ENCODE peak calls at places on chromosomes 16 and 17, in seven cellular contexts. One of them, this sample, is unnamed.

GRCh38 chr17:80005360-80006338 is 30.0 kb downstream of the TBC1D16 start:
- DNase-seq in adipocyte: peak
- DNase-seq in M059J: peak
- DNase-seq in suprapubic skin: peak
- DNase-seq in astrocyte of the cerebellum: no peak
- DNase-seq in GM19239: peak
- DNase-seq in GOT3: no peak
- DNase-seq in this sample: no peak

GRCh38 chr17:37737971-37738370 is 6.9 kb downstream of the HNF1B start:
- DNase-seq in adipocyte: peak
- DNase-seq in M059J: peak
- DNase-seq in suprapubic skin: no peak
- DNase-seq in astrocyte of the cerebellum: peak
- DNase-seq in GM19239: no peak
- DNase-seq in GOT3: no peak
- DNase-seq in this sample: no peak

GRCh38 chr17:77217566-77217965 is 76.8 kb downstream of the SEC14L1 start:
- DNase-seq in adipocyte: no peak
- DNase-seq in M059J: no peak
- DNase-seq in suprapubic skin: no peak
- DNase-seq in astrocyte of the cerebellum: no peak
- DNase-seq in GM19239: no peak
- DNase-seq in GOT3: no peak
- DNase-seq in this sample: no peak

GRCh38 chr17:39737761-39738567 is at the start of gene GRB7:
- DNase-seq in adipocyte: no peak
- DNase-seq in M059J: no peak
- DNase-seq in suprapubic skin: no peak
- DNase-seq in astrocyte of the cerebellum: no peak
- DNase-seq in GM19239: no peak
- DNase-seq in GOT3: no peak
- DNase-seq in this sample: no peak

GRCh38 chr17:62715882-62716390 is 88.5 kb downstream of the MRC2 start:
- DNase-seq in adipocyte: no peak
- DNase-seq in M059J: no peak
- DNase-seq in suprapubic skin: no peak
- DNase-seq in astrocyte of the cerebellum: no peak
- DNase-seq in GM19239: no peak
- DNase-seq in GOT3: no peak
- DNase-seq in this sample: peak

GRCh38 chr17:48500435-48501426 is 30.1 kb downstream of the HOXB1 start:
- DNase-seq in adipocyte: no peak
- DNase-seq in M059J: no peak
- DNase-seq in suprapubic skin: no peak
- DNase-seq in astrocyte of the cerebellum: no peak
- DNase-seq in GM19239: no peak
- DNase-seq in GOT3: no peak
- DNase-seq in this sample: no peak

GRCh38 chr17:12545877-12546513 is 119.7 kb upstream of the MYOCD start:
- DNase-seq in adipocyte: peak
- DNase-seq in M059J: peak
- DNase-seq in suprapubic skin: no peak
- DNase-seq in astrocyte of the cerebellum: peak
- DNase-seq in GM19239: peak
- DNase-seq in GOT3: no peak
- DNase-seq in this sample: no peak

GRCh38 chr17:52025231-52025630 is 133.3 kb downstream of the CA10 start:
- DNase-seq in adipocyte: no peak
- DNase-seq in M059J: no peak
- DNase-seq in suprapubic skin: no peak
- DNase-seq in astrocyte of the cerebellum: no peak
- DNase-seq in GM19239: no peak
- DNase-seq in GOT3: no peak
- DNase-seq in this sample: no peak

GRCh38 chr16:57502048-57502775 is 15.9 kb upstream of the DOK4 start:
- DNase-seq in adipocyte: no peak
- DNase-seq in M059J: no peak
- DNase-seq in suprapubic skin: no peak
- DNase-seq in astrocyte of the cerebellum: no peak
- DNase-seq in GM19239: no peak
- DNase-seq in GOT3: no peak
- DNase-seq in this sample: no peak

GRCh38 chr17:72717276-72717675 is 375.2 kb downstream of the SLC39A11 start:
- DNase-seq in adipocyte: no peak
- DNase-seq in M059J: no peak
- DNase-seq in suprapubic skin: no peak
- DNase-seq in astrocyte of the cerebellum: no peak
- DNase-seq in GM19239: no peak
- DNase-seq in GOT3: no peak
- DNase-seq in this sample: peak

GRCh38 chr17:49989518-49989880 is 5.5 kb downstream of the DLX3 start:
- DNase-seq in adipocyte: no peak
- DNase-seq in M059J: no peak
- DNase-seq in suprapubic skin: no peak
- DNase-seq in astrocyte of the cerebellum: no peak
- DNase-seq in GM19239: no peak
- DNase-seq in GOT3: no peak
- DNase-seq in this sample: peak

GRCh38 chr16:30458561-30459394 is 13.1 kb upstream of the SEPHS2 start:
- DNase-seq in adipocyte: no peak
- DNase-seq in M059J: no peak
- DNase-seq in suprapubic skin: no peak
- DNase-seq in astrocyte of the cerebellum: no peak
- DNase-seq in GM19239: peak
- DNase-seq in GOT3: no peak
- DNase-seq in this sample: no peak

GRCh38 chr17:75508122-75508719 is 7.1 kb downstream of the CASKIN2 start:
- DNase-seq in adipocyte: no peak
- DNase-seq in M059J: no peak
- DNase-seq in suprapubic skin: no peak
- DNase-seq in astrocyte of the cerebellum: no peak
- DNase-seq in GM19239: no peak
- DNase-seq in GOT3: no peak
- DNase-seq in this sample: no peak

GRCh38 chr17:71900830-71901229 is 220.0 kb upstream of the SOX9 start:
- DNase-seq in adipocyte: no peak
- DNase-seq in M059J: peak
- DNase-seq in suprapubic skin: no peak
- DNase-seq in astrocyte of the cerebellum: no peak
- DNase-seq in GM19239: no peak
- DNase-seq in GOT3: no peak
- DNase-seq in this sample: no peak

GRCh38 chr17:39834017-39834416 is 30.1 kb downstream of the IKZF3 start:
- DNase-seq in adipocyte: no peak
- DNase-seq in M059J: no peak
- DNase-seq in suprapubic skin: no peak
- DNase-seq in astrocyte of the cerebellum: no peak
- DNase-seq in GM19239: no peak
- DNase-seq in GOT3: no peak
- DNase-seq in this sample: no peak

GRCh38 chr17:2016494-2016893 is 8.6 kb downstream of the RTN4RL1 start:
- DNase-seq in adipocyte: no peak
- DNase-seq in M059J: no peak
- DNase-seq in suprapubic skin: no peak
- DNase-seq in astrocyte of the cerebellum: no peak
- DNase-seq in GM19239: no peak
- DNase-seq in GOT3: no peak
- DNase-seq in this sample: no peak

GRCh38 chr17:10149573-10150399 is 48.6 kb downstream of the GAS7 start:
- DNase-seq in adipocyte: peak
- DNase-seq in M059J: peak
- DNase-seq in suprapubic skin: no peak
- DNase-seq in astrocyte of the cerebellum: peak
- DNase-seq in GM19239: peak
- DNase-seq in GOT3: no peak
- DNase-seq in this sample: no peak

GRCh38 chr16:78310990-78311561 is 211.6 kb downstream of the WWOX start:
- DNase-seq in adipocyte: no peak
- DNase-seq in M059J: peak
- DNase-seq in suprapubic skin: no peak
- DNase-seq in astrocyte of the cerebellum: peak
- DNase-seq in GM19239: no peak
- DNase-seq in GOT3: no peak
- DNase-seq in this sample: no peak

GRCh38 chr17:47262586-47262985 is 9.0 kb downstream of the ITGB3 start:
- DNase-seq in adipocyte: no peak
- DNase-seq in M059J: no peak
- DNase-seq in suprapubic skin: no peak
- DNase-seq in astrocyte of the cerebellum: no peak
- DNase-seq in GM19239: no peak
- DNase-seq in GOT3: no peak
- DNase-seq in this sample: no peak

GRCh38 chr17:7838291-7839075 is 4.5 kb downstream of the KDM6B start:
- DNase-seq in adipocyte: peak
- DNase-seq in M059J: peak
- DNase-seq in suprapubic skin: no peak
- DNase-seq in astrocyte of the cerebellum: no peak
- DNase-seq in GM19239: no peak
- DNase-seq in GOT3: no peak
- DNase-seq in this sample: no peak

GRCh38 chr16:30122621-30123160 is 329 bp downstream of the MAPK3 start:
- DNase-seq in adipocyte: peak
- DNase-seq in M059J: peak
- DNase-seq in suprapubic skin: peak
- DNase-seq in astrocyte of the cerebellum: no peak
- DNase-seq in GM19239: no peak
- DNase-seq in GOT3: no peak
- DNase-seq in this sample: no peak

GRCh38 chr16:30368122-30368791 is 2.0 kb downstream of the TBC1D10B start:
- DNase-seq in adipocyte: peak
- DNase-seq in M059J: peak
- DNase-seq in suprapubic skin: peak
- DNase-seq in astrocyte of the cerebellum: no peak
- DNase-seq in GM19239: no peak
- DNase-seq in GOT3: no peak
- DNase-seq in this sample: no peak

GRCh38 chr17:47873200-47874090 is 22.5 kb upstream of the SP6 start:
- DNase-seq in adipocyte: no peak
- DNase-seq in M059J: no peak
- DNase-seq in suprapubic skin: no peak
- DNase-seq in astrocyte of the cerebellum: no peak
- DNase-seq in GM19239: no peak
- DNase-seq in GOT3: no peak
- DNase-seq in this sample: no peak

GRCh38 chr16:20940864-20941634 is 40.5 kb downstream of the LYRM1 start:
- DNase-seq in adipocyte: no peak
- DNase-seq in M059J: no peak
- DNase-seq in suprapubic skin: no peak
- DNase-seq in astrocyte of the cerebellum: no peak
- DNase-seq in GM19239: no peak
- DNase-seq in GOT3: no peak
- DNase-seq in this sample: no peak

GRCh38 chr16:79519448-79519847 is 81.1 kb downstream of the MAF start:
- DNase-seq in adipocyte: no peak
- DNase-seq in M059J: peak
- DNase-seq in suprapubic skin: no peak
- DNase-seq in astrocyte of the cerebellum: no peak
- DNase-seq in GM19239: no peak
- DNase-seq in GOT3: no peak
- DNase-seq in this sample: peak

This sample was measured in posterior vena cava.